ENCODE peak calls at places on chromosomes 2 and 18, in four cellular contexts. T is GM12878, Q is H1, F is HepG2. N is an unnamed sample.

GRCh38 chr2:57842531-57842930 is 204.1 kb upstream of the VRK2 start:
- DNase-seq in T (no peak), Q (no peak), F (no peak), N (no peak)

GRCh38 chr18:48934708-48935432 is 15.9 kb downstream of the SMAD7 start:
- DNase-seq in T (peak; percentile 71), Q (no peak), F (no peak), N (no peak)

GRCh38 chr2:8258406-8258805 is 423.4 kb upstream of the ID2 start:
- DNase-seq in T (no peak), Q (no peak), F (no peak), N (no peak)

GRCh38 chr2:136214801-136215200 is 96.9 kb upstream of the CXCR4 start:
- DNase-seq in T (no peak), Q (no peak), F (no peak), N (no peak)

GRCh38 chr18:62881509-62882016 is 166.2 kb downstream of the PHLPP1 start:
- DNase-seq in T (no peak), Q (no peak), F (no peak), N (no peak)

GRCh38 chr2:223042704-223043118 is 9.3 kb upstream of the KCNE4 start:
- DNase-seq in T (no peak), Q (no peak), F (no peak), N (no peak)

GRCh38 chr2:109057686-109058085 is 68.7 kb upstream of the EDAR start:
- DNase-seq in T (no peak), Q (no peak), F (no peak), N (no peak)

GRCh38 chr2:196263181-196263747 is 91.9 kb upstream of the STK17B start:
- DNase-seq in T (peak; percentile 88), Q (no peak), F (no peak), N (no peak)

GRCh38 chr18:54023471-54023870 is 201.0 kb downstream of the MBD2 start:
- DNase-seq in T (peak; percentile 4), Q (no peak), F (no peak), N (no peak)

GRCh38 chr2:1321297-1321696 is 92.0 kb upstream of the TPO start:
- DNase-seq in T (no peak), Q (no peak), F (no peak), N (no peak)

GRCh38 chr2:176758426-176758825 is 454.2 kb upstream of the HNRNPA3 start:
- DNase-seq in T (no peak), Q (no peak), F (no peak), N (peak; percentile 25)

GRCh38 chr2:198659471-198659870 is 798.3 kb downstream of the SATB2 start:
- DNase-seq in T (no peak), Q (no peak), F (no peak), N (no peak)

GRCh38 chr2:148542614-148543013 is 101.9 kb upstream of the EPC2 start:
- DNase-seq in T (no peak), Q (no peak), F (no peak), N (no peak)

GRCh38 chr2:17543131-17543660 is 2.7 kb downstream of the VSNL1 start:
- DNase-seq in T (no peak), Q (no peak), F (no peak), N (no peak)

GRCh38 chr18:57942493-57942892 is 101.5 kb upstream of the NEDD4L start:
- DNase-seq in T (no peak), Q (no peak), F (no peak), N (no peak)

GRCh38 chr2:64807417-64807816 is 153.7 kb upstream of the SERTAD2 start:
- DNase-seq in T (peak; percentile 53), Q (no peak), F (no peak), N (no peak)

GRCh38 chr18:61943175-61943964 is 50.6 kb upstream of the RNF152 start:
- DNase-seq in T (no peak), Q (no peak), F (no peak), N (no peak)

GRCh38 chr2:65465124-65465523 is 32.7 kb upstream of the SPRED2 start:
- DNase-seq in T (no peak), Q (no peak), F (no peak), N (no peak)

GRCh38 chr2:6683481-6683880 is 182.2 kb downstream of the CMPK2 start:
- DNase-seq in T (no peak), Q (no peak), F (no peak), N (no peak)

GRCh38 chr2:98378901-98379300 is 32.6 kb downstream of the CNGA3 start:
- DNase-seq in T (no peak), Q (peak; percentile 35), F (no peak), N (no peak)

GRCh38 chr2:33085646-33086045 is 138.9 kb downstream of the LTBP1 start:
- DNase-seq in T (no peak), Q (no peak), F (no peak), N (no peak)

GRCh38 chr2:234306426-234307173 is 190.3 kb downstream of the ARL4C start:
- DNase-seq in T (no peak), Q (no peak), F (no peak), N (no peak)

GRCh38 chr2:77712601-77713000 is 190.4 kb upstream of the LRRTM4 start:
- DNase-seq in T (no peak), Q (no peak), F (no peak), N (no peak)

GRCh38 chr18:80010551-80010906 is 22.2 kb upstream of the TXNL4A start:
- DNase-seq in T (no peak), Q (no peak), F (no peak), N (no peak)

GRCh38 chr2:28135324-28135723 is 244.8 kb downstream of the BABAM2 start:
- DNase-seq in T (no peak), Q (no peak), F (no peak), N (no peak)

GRCh38 chr18:72544092-72544886 is at the start of gene CBLN2:
- DNase-seq in T (no peak), Q (peak; percentile 89), F (peak; percentile 23), N (peak; percentile 59)

GRCh38 chr2:70608373-70608772 is 54.7 kb upstream of the TGFA start:
- DNase-seq in T (no peak), Q (no peak), F (no peak), N (no peak)

GRCh38 chr18:47968006-47968676 is 37.7 kb upstream of the SMAD2 start:
- DNase-seq in T (no peak), Q (no peak), F (no peak), N (no peak)

GRCh38 chr18:59123588-59124369 is 15.9 kb upstream of the SEC11C start:
- DNase-seq in T (no peak), Q (no peak), F (no peak), N (no peak)

GRCh38 chr2:48808311-48808710 is 52.8 kb upstream of the LHCGR start:
- DNase-seq in T (no peak), Q (no peak), F (no peak), N (no peak)

GRCh38 chr2:20544093-20544747 is 97.3 kb downstream of the RHOB start:
- DNase-seq in T (no peak), Q (no peak), F (no peak), N (no peak)

GRCh38 chr18:9536354-9537152 is 61.2 kb downstream of the RALBP1 start:
- DNase-seq in T (no peak), Q (no peak), F (no peak), N (no peak)

GRCh38 chr18:56043691-56044090 is 455.7 kb upstream of the TCF4 start:
- DNase-seq in T (no peak), Q (no peak), F (no peak), N (no peak)

GRCh38 chr2:30590407-30590806 is 143.4 kb downstream of the LCLAT1 start:
- DNase-seq in T (no peak), Q (no peak), F (no peak), N (no peak)

GRCh38 chr2:156019341-156019740 is 313.2 kb downstream of the NR4A2 start:
- DNase-seq in T (no peak), Q (no peak), F (no peak), N (no peak)

GRCh38 chr2:162317910-162318279 is 589 bp downstream of the IFIH1 start:
- DNase-seq in T (no peak), Q (no peak), F (no peak), N (peak; percentile 8)

GRCh38 chr18:46437019-46437418 is 220.0 kb downstream of the LOXHD1 start:
- DNase-seq in T (no peak), Q (no peak), F (no peak), N (no peak)
- TF ChIP-seq SUZ12 in T (no peak), Q (no peak), F (no peak), N (no peak)

DNA sequence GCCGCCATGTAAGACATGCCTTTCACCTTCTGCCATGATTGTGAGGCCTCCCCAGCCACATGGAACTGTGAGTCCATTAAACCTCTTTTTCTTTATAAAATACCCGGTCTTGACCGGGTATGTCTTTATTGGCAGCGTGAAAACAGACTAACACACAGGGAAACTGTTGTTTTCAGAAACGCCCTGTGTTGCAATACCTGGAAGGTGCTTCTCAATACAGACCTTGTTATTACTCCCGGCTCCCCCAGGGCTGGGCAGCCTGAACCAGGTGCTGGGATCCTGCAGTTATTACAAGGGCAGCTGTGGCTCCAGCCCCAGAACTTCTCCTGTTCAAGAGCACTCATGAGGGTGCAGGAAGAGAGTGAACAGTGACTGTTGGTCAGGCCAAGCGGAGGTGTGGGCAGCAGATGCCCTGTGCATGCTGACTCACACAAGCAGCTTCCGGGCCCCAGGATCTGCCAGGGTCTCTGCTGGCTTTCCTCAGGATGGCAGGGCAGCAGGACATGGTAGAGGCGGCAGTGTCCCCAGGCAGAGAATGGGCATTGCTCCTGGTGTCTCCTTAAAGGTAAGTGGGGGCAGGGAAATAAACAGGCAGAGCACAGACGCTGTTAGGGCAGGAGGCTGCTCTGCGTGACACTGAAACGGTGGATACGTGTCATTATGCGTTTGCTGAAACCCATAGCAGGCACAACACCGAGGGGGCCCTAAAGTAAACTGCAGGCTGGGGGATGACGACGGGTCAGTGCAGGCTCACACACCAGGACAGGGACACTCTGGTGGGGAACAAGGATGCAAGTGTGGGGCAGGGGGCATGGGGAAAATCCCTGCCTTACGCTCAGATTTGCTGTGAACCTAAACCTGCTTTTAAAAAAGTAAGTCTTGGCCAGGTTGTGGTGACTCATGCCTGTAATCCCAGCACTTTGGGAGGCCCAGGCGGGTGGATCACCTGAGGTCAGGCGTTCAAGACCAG is 89.1 kb downstream of the NDUFA10 start:
- DNase-seq in T (no peak), Q (no peak), F (peak; percentile 22), N (no peak)
- TF ChIP-seq SUZ12 in T (no peak), Q (no peak), F (no peak), N (no peak)

GRCh38 chr2:233059547-233059796 is 670 bp upstream of the INPP5D start:
- DNase-seq in T (no peak), Q (no peak), F (peak; percentile 61), N (no peak)

GRCh38 chr2:233060500-233061006 is 411 bp downstream of the INPP5D start:
- DNase-seq in T (no peak), Q (no peak), F (no peak), N (no peak)

GRCh38 chr2:233061007-233061590 is 957 bp downstream of the INPP5D start:
- DNase-seq in T (no peak), Q (no peak), F (no peak), N (no peak)

GRCh38 chr2:233058717-233059546 is 1.2 kb upstream of the INPP5D start:
- DNase-seq in T (no peak), Q (no peak), F (no peak), N (no peak)

GRCh38 chr2:233059797-233060499 is at the start of gene INPP5D:
- DNase-seq in T (no peak), Q (no peak), F (peak; percentile 59), N (no peak)
- TF ChIP-seq SUZ12 in T (no peak), Q (no peak), F (no peak), N (no peak)

GRCh38 chr2:204177977-204178522 is 241.5 kb downstream of the ICOS start:
- DNase-seq in T (peak; percentile 1), Q (peak; percentile 86), F (peak; percentile 35), N (peak; percentile 45)
- TF ChIP-seq SUZ12 in T (no peak), Q (no peak), F (no peak), N (no peak)